ENCODE peak calls at places on chromosomes 1 and 21, in ten cellular contexts. One of them, this sample, is unnamed.

GRCh38 chr1:93666613-93667384 is 14.8 kb downstream of the BCAR3 start:
- DNase-seq in fibroblast of the aortic adventitia: no peak
- DNase-seq in ovary: no peak
- DNase-seq in heart left ventricle: peak
- DNase-seq in cardiac muscle cell: peak
- DNase-seq in neural crest cell: no peak
- DNase-seq in fibroblast of pulmonary artery: peak
- DNase-seq in CD14-positive monocyte: no peak
- DNase-seq in GM12865: no peak
- DNase-seq in AG10803: no peak
- DNase-seq in this sample: no peak

GRCh38 chr1:214514032-214514818 is 37.2 kb downstream of the PTPN14 start:
- DNase-seq in heart left ventricle: no peak
- DNase-seq in GM12865: no peak
- DNase-seq in ovary: no peak
- DNase-seq in fibroblast of the aortic adventitia: peak
- DNase-seq in AG10803: peak
- DNase-seq in cardiac muscle cell: peak
- DNase-seq in neural crest cell: no peak
- DNase-seq in CD14-positive monocyte: no peak
- DNase-seq in fibroblast of pulmonary artery: peak
- DNase-seq in this sample: no peak

GRCh38 chr1:11169202-11169601 is 20.0 kb upstream of the ANGPTL7 start:
- DNase-seq in cardiac muscle cell: no peak
- DNase-seq in fibroblast of the aortic adventitia: no peak
- DNase-seq in heart left ventricle: no peak
- DNase-seq in AG10803: no peak
- DNase-seq in fibroblast of pulmonary artery: no peak
- DNase-seq in ovary: no peak
- DNase-seq in CD14-positive monocyte: no peak
- DNase-seq in GM12865: no peak
- DNase-seq in neural crest cell: no peak
- DNase-seq in this sample: no peak

GRCh38 chr1:234870020-234870378 is 258.6 kb downstream of the TOMM20 start:
- DNase-seq in ovary: no peak
- DNase-seq in fibroblast of pulmonary artery: no peak
- DNase-seq in GM12865: no peak
- DNase-seq in AG10803: no peak
- DNase-seq in neural crest cell: no peak
- DNase-seq in heart left ventricle: no peak
- DNase-seq in cardiac muscle cell: no peak
- DNase-seq in CD14-positive monocyte: no peak
- DNase-seq in fibroblast of the aortic adventitia: no peak
- DNase-seq in this sample: no peak

GRCh38 chr1:8684590-8684989 is 132.8 kb downstream of the RERE start:
- DNase-seq in fibroblast of pulmonary artery: no peak
- DNase-seq in heart left ventricle: no peak
- DNase-seq in ovary: no peak
- DNase-seq in cardiac muscle cell: no peak
- DNase-seq in fibroblast of the aortic adventitia: no peak
- DNase-seq in GM12865: no peak
- DNase-seq in neural crest cell: no peak
- DNase-seq in CD14-positive monocyte: no peak
- DNase-seq in AG10803: no peak
- DNase-seq in this sample: no peak

GRCh38 chr1:172585861-172586260 is 52.9 kb downstream of the SUCO start:
- DNase-seq in cardiac muscle cell: no peak
- DNase-seq in ovary: no peak
- DNase-seq in fibroblast of the aortic adventitia: no peak
- DNase-seq in fibroblast of pulmonary artery: no peak
- DNase-seq in GM12865: no peak
- DNase-seq in neural crest cell: no peak
- DNase-seq in CD14-positive monocyte: no peak
- DNase-seq in AG10803: no peak
- DNase-seq in heart left ventricle: no peak
- DNase-seq in this sample: no peak

GRCh38 chr1:76086597-76086996 is 12.1 kb downstream of the ST6GALNAC3 start:
- DNase-seq in ovary: no peak
- DNase-seq in fibroblast of the aortic adventitia: no peak
- DNase-seq in neural crest cell: no peak
- DNase-seq in CD14-positive monocyte: no peak
- DNase-seq in fibroblast of pulmonary artery: no peak
- DNase-seq in GM12865: no peak
- DNase-seq in AG10803: no peak
- DNase-seq in heart left ventricle: no peak
- DNase-seq in cardiac muscle cell: no peak
- DNase-seq in this sample: no peak

GRCh38 chr1:229287257-229287656 is 16.3 kb downstream of the RAB4A start:
- DNase-seq in CD14-positive monocyte: no peak
- DNase-seq in fibroblast of the aortic adventitia: no peak
- DNase-seq in ovary: no peak
- DNase-seq in cardiac muscle cell: no peak
- DNase-seq in heart left ventricle: no peak
- DNase-seq in AG10803: no peak
- DNase-seq in fibroblast of pulmonary artery: no peak
- DNase-seq in GM12865: no peak
- DNase-seq in neural crest cell: no peak
- DNase-seq in this sample: peak

GRCh38 chr1:162856260-162856659 is 4.7 kb downstream of the CCDC190 start:
- DNase-seq in CD14-positive monocyte: no peak
- DNase-seq in cardiac muscle cell: peak
- DNase-seq in heart left ventricle: no peak
- DNase-seq in ovary: no peak
- DNase-seq in AG10803: peak
- DNase-seq in fibroblast of the aortic adventitia: peak
- DNase-seq in fibroblast of pulmonary artery: peak
- DNase-seq in GM12865: no peak
- DNase-seq in neural crest cell: no peak
- DNase-seq in this sample: peak

GRCh38 chr1:117590273-117590925 is 15.4 kb upstream of the TENT5C start:
- DNase-seq in AG10803: no peak
- DNase-seq in cardiac muscle cell: no peak
- DNase-seq in CD14-positive monocyte: no peak
- DNase-seq in neural crest cell: no peak
- DNase-seq in GM12865: no peak
- DNase-seq in fibroblast of pulmonary artery: no peak
- DNase-seq in ovary: no peak
- DNase-seq in heart left ventricle: no peak
- DNase-seq in fibroblast of the aortic adventitia: no peak
- DNase-seq in this sample: no peak

GRCh38 chr21:42672699-42673458 is 19.5 kb downstream of the PDE9A start:
- DNase-seq in CD14-positive monocyte: no peak
- DNase-seq in cardiac muscle cell: peak
- DNase-seq in heart left ventricle: no peak
- DNase-seq in fibroblast of pulmonary artery: peak
- DNase-seq in ovary: no peak
- DNase-seq in GM12865: no peak
- DNase-seq in AG10803: no peak
- DNase-seq in fibroblast of the aortic adventitia: peak
- DNase-seq in neural crest cell: no peak
- DNase-seq in this sample: no peak

GRCh38 chr1:42128984-42129383 is 24.2 kb upstream of the GUCA2B start:
- DNase-seq in fibroblast of the aortic adventitia: no peak
- DNase-seq in heart left ventricle: no peak
- DNase-seq in neural crest cell: no peak
- DNase-seq in CD14-positive monocyte: no peak
- DNase-seq in ovary: no peak
- DNase-seq in fibroblast of pulmonary artery: no peak
- DNase-seq in GM12865: no peak
- DNase-seq in cardiac muscle cell: no peak
- DNase-seq in AG10803: no peak
- DNase-seq in this sample: no peak

GRCh38 chr1:100089082-100089481 is 43.6 kb downstream of the SASS6 start:
- DNase-seq in cardiac muscle cell: no peak
- DNase-seq in heart left ventricle: no peak
- DNase-seq in AG10803: no peak
- DNase-seq in CD14-positive monocyte: no peak
- DNase-seq in ovary: no peak
- DNase-seq in neural crest cell: no peak
- DNase-seq in fibroblast of the aortic adventitia: no peak
- DNase-seq in GM12865: no peak
- DNase-seq in fibroblast of pulmonary artery: no peak
- DNase-seq in this sample: no peak

GRCh38 chr1:185568155-185569123 is 165.8 kb upstream of the HMCN1 start:
- DNase-seq in CD14-positive monocyte: no peak
- DNase-seq in GM12865: no peak
- DNase-seq in heart left ventricle: no peak
- DNase-seq in fibroblast of the aortic adventitia: no peak
- DNase-seq in neural crest cell: no peak
- DNase-seq in cardiac muscle cell: no peak
- DNase-seq in AG10803: no peak
- DNase-seq in fibroblast of pulmonary artery: no peak
- DNase-seq in ovary: no peak
- DNase-seq in this sample: peak

GRCh38 chr1:232952514-232953175 is 2.2 kb downstream of the NTPCR start:
- DNase-seq in ovary: no peak
- DNase-seq in GM12865: peak
- DNase-seq in CD14-positive monocyte: peak
- DNase-seq in AG10803: peak
- DNase-seq in heart left ventricle: peak
- DNase-seq in fibroblast of the aortic adventitia: peak
- DNase-seq in fibroblast of pulmonary artery: peak
- DNase-seq in neural crest cell: peak
- DNase-seq in cardiac muscle cell: peak
- DNase-seq in this sample: peak

GRCh38 chr1:78263946-78264345 is 218.2 kb downstream of the GIPC2 start:
- DNase-seq in AG10803: no peak
- DNase-seq in cardiac muscle cell: no peak
- DNase-seq in fibroblast of the aortic adventitia: no peak
- DNase-seq in ovary: no peak
- DNase-seq in GM12865: no peak
- DNase-seq in heart left ventricle: no peak
- DNase-seq in CD14-positive monocyte: no peak
- DNase-seq in fibroblast of pulmonary artery: no peak
- DNase-seq in neural crest cell: no peak
- DNase-seq in this sample: no peak

GRCh38 chr21:42539931-42540343 is 26.3 kb downstream of the SLC37A1 start:
- DNase-seq in neural crest cell: no peak
- DNase-seq in ovary: no peak
- DNase-seq in cardiac muscle cell: no peak
- DNase-seq in fibroblast of pulmonary artery: no peak
- DNase-seq in fibroblast of the aortic adventitia: no peak
- DNase-seq in AG10803: no peak
- DNase-seq in heart left ventricle: no peak
- DNase-seq in GM12865: no peak
- DNase-seq in CD14-positive monocyte: no peak
- DNase-seq in this sample: no peak

GRCh38 chr1:147717051-147717705 is 43.2 kb downstream of the GJA5 start:
- DNase-seq in CD14-positive monocyte: no peak
- DNase-seq in ovary: no peak
- DNase-seq in neural crest cell: no peak
- DNase-seq in fibroblast of pulmonary artery: no peak
- DNase-seq in heart left ventricle: no peak
- DNase-seq in AG10803: no peak
- DNase-seq in GM12865: peak
- DNase-seq in cardiac muscle cell: no peak
- DNase-seq in fibroblast of the aortic adventitia: no peak
- DNase-seq in this sample: no peak

DNA sequence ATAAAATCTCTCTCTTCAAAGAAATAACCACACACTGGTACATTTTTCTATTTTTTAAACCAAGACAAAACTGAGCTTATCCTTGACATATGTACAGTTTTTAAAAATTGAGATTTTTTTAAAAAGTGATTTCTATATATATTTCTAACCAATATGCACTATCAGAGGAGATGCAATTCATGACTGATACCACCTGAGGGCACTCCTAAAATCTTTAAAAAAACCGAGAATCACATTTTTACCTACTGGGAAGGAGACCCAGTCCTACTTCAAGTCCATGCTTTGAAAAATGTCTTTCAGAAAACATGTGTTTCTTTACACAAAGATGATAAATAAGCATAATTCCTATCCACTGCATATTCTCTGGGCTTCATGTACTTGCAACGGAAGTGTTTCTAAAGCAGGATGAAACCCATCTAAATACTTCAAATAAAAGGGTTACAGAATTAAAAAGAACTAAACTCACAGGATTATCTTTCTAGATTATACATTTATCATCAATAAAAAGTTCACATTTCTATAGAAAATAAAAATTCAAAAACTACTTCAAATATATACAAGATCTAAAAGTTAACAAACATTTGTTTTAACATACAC is 98.6 kb downstream of the ENAH start:
- DNase-seq in GM12865: peak
- DNase-seq in ovary: no peak
- DNase-seq in heart left ventricle: no peak
- DNase-seq in neural crest cell: no peak
- DNase-seq in fibroblast of the aortic adventitia: peak
- DNase-seq in cardiac muscle cell: peak
- DNase-seq in AG10803: peak
- DNase-seq in CD14-positive monocyte: no peak
- DNase-seq in fibroblast of pulmonary artery: peak
- DNase-seq in this sample: peak
- TF ChIP-seq CTCF in GM12865: peak
- TF ChIP-seq CTCF in ovary: no peak
- TF ChIP-seq CTCF in heart left ventricle: peak
- TF ChIP-seq CTCF in neural crest cell: peak
- TF ChIP-seq CTCF in fibroblast of the aortic adventitia: peak
- TF ChIP-seq CTCF in cardiac muscle cell: peak
- TF ChIP-seq CTCF in AG10803: peak
- TF ChIP-seq CTCF in CD14-positive monocyte: peak
- TF ChIP-seq CTCF in fibroblast of pulmonary artery: peak
- TF ChIP-seq CTCF in this sample: peak

GRCh38 chr21:36706482-36706852 is 7.6 kb downstream of the SIM2 start:
- DNase-seq in ovary: no peak
- DNase-seq in GM12865: no peak
- DNase-seq in fibroblast of pulmonary artery: no peak
- DNase-seq in neural crest cell: no peak
- DNase-seq in cardiac muscle cell: no peak
- DNase-seq in CD14-positive monocyte: no peak
- DNase-seq in AG10803: no peak
- DNase-seq in fibroblast of the aortic adventitia: no peak
- DNase-seq in heart left ventricle: no peak
- DNase-seq in this sample: no peak
- TF ChIP-seq CTCF in ovary: no peak
- TF ChIP-seq CTCF in GM12865: no peak
- TF ChIP-seq CTCF in fibroblast of pulmonary artery: no peak
- TF ChIP-seq CTCF in neural crest cell: no peak
- TF ChIP-seq CTCF in cardiac muscle cell: no peak
- TF ChIP-seq CTCF in CD14-positive monocyte: no peak
- TF ChIP-seq CTCF in AG10803: no peak
- TF ChIP-seq CTCF in fibroblast of the aortic adventitia: no peak
- TF ChIP-seq CTCF in heart left ventricle: no peak
- TF ChIP-seq CTCF in this sample: peak

GRCh38 chr1:226187019-226187322 is 430 bp upstream of the ACBD3 start:
- DNase-seq in ovary: no peak
- DNase-seq in cardiac muscle cell: no peak
- DNase-seq in CD14-positive monocyte: no peak
- DNase-seq in AG10803: no peak
- DNase-seq in GM12865: no peak
- DNase-seq in fibroblast of pulmonary artery: no peak
- DNase-seq in heart left ventricle: no peak
- DNase-seq in neural crest cell: no peak
- DNase-seq in fibroblast of the aortic adventitia: no peak
- DNase-seq in this sample: no peak
- TF ChIP-seq CTCF in ovary: no peak
- TF ChIP-seq CTCF in cardiac muscle cell: no peak
- TF ChIP-seq CTCF in CD14-positive monocyte: no peak
- TF ChIP-seq CTCF in AG10803: no peak
- TF ChIP-seq CTCF in GM12865: no peak
- TF ChIP-seq CTCF in fibroblast of pulmonary artery: no peak
- TF ChIP-seq CTCF in heart left ventricle: no peak
- TF ChIP-seq CTCF in neural crest cell: peak
- TF ChIP-seq CTCF in fibroblast of the aortic adventitia: no peak
- TF ChIP-seq CTCF in this sample: no peak

GRCh38 chr1:207958376-207959139 is 47.6 kb upstream of the CD34 start:
- DNase-seq in AG10803: no peak
- DNase-seq in CD14-positive monocyte: no peak
- DNase-seq in cardiac muscle cell: no peak
- DNase-seq in GM12865: no peak
- DNase-seq in ovary: no peak
- DNase-seq in fibroblast of the aortic adventitia: no peak
- DNase-seq in neural crest cell: no peak
- DNase-seq in fibroblast of pulmonary artery: no peak
- DNase-seq in heart left ventricle: no peak
- DNase-seq in this sample: no peak
- TF ChIP-seq CTCF in AG10803: no peak
- TF ChIP-seq CTCF in CD14-positive monocyte: no peak
- TF ChIP-seq CTCF in cardiac muscle cell: no peak
- TF ChIP-seq CTCF in GM12865: no peak
- TF ChIP-seq CTCF in ovary: no peak
- TF ChIP-seq CTCF in fibroblast of the aortic adventitia: no peak
- TF ChIP-seq CTCF in neural crest cell: no peak
- TF ChIP-seq CTCF in fibroblast of pulmonary artery: no peak
- TF ChIP-seq CTCF in heart left ventricle: no peak
- TF ChIP-seq CTCF in this sample: no peak